ENCODE peak calls at places on chromosomes 7 and 10, in seven cellular contexts. One of them, this sample, is unnamed.

GRCh38 chr7:158381956-158382355 is 205.7 kb downstream of the PTPRN2 start:
- DNase-seq in mammary epithelial cell: no peak
- DNase-seq in nephron progenitor cell: no peak
- DNase-seq in ELR: no peak
- DNase-seq in left lobe of liver: no peak
- DNase-seq in stimulated activated naive CD8-positive, alpha-beta T cell treated with anti-CD3 and anti-CD28 coated beads, Interleukin-15, Interleukin-2, amounts not matched to agents 100 U/mL and 50 U/mL, for 24 hours: no peak
- DNase-seq in activated CD4-positive, alpha-beta T cell treated with anti-CD3 and anti-CD28 coated beads, Interleukin-2, amount 50 U/mL, for 24 hours: no peak
- DNase-seq in this sample: no peak

GRCh38 chr7:157991761-157992160 is 595.9 kb downstream of the PTPRN2 start:
- DNase-seq in ELR: no peak
- DNase-seq in left lobe of liver: no peak
- DNase-seq in activated CD4-positive, alpha-beta T cell treated with anti-CD3 and anti-CD28 coated beads, Interleukin-2, amount 50 U/mL, for 24 hours: no peak
- DNase-seq in nephron progenitor cell: no peak
- DNase-seq in mammary epithelial cell: no peak
- DNase-seq in stimulated activated naive CD8-positive, alpha-beta T cell treated with anti-CD3 and anti-CD28 coated beads, Interleukin-15, Interleukin-2, amounts not matched to agents 100 U/mL and 50 U/mL, for 24 hours: no peak
- DNase-seq in this sample: no peak

GRCh38 chr7:169165-169853 is 23.1 kb upstream of the FAM20C start:
- DNase-seq in mammary epithelial cell: no peak
- DNase-seq in nephron progenitor cell: no peak
- DNase-seq in stimulated activated naive CD8-positive, alpha-beta T cell treated with anti-CD3 and anti-CD28 coated beads, Interleukin-15, Interleukin-2, amounts not matched to agents 100 U/mL and 50 U/mL, for 24 hours: no peak
- DNase-seq in activated CD4-positive, alpha-beta T cell treated with anti-CD3 and anti-CD28 coated beads, Interleukin-2, amount 50 U/mL, for 24 hours: no peak
- DNase-seq in ELR: no peak
- DNase-seq in left lobe of liver: no peak
- DNase-seq in this sample: no peak

GRCh38 chr10:114703377-114704125 is 45.5 kb upstream of the ABLIM1 start:
- DNase-seq in stimulated activated naive CD8-positive, alpha-beta T cell treated with anti-CD3 and anti-CD28 coated beads, Interleukin-15, Interleukin-2, amounts not matched to agents 100 U/mL and 50 U/mL, for 24 hours: peak; percentile 8
- DNase-seq in mammary epithelial cell: no peak
- DNase-seq in left lobe of liver: no peak
- DNase-seq in nephron progenitor cell: peak; percentile 22
- DNase-seq in activated CD4-positive, alpha-beta T cell treated with anti-CD3 and anti-CD28 coated beads, Interleukin-2, amount 50 U/mL, for 24 hours: no peak
- DNase-seq in ELR: peak; percentile 49
- DNase-seq in this sample: no peak

GRCh38 chr7:72504057-72504456 is 91.9 kb upstream of the CALN1 start:
- DNase-seq in ELR: no peak
- DNase-seq in activated CD4-positive, alpha-beta T cell treated with anti-CD3 and anti-CD28 coated beads, Interleukin-2, amount 50 U/mL, for 24 hours: no peak
- DNase-seq in mammary epithelial cell: no peak
- DNase-seq in nephron progenitor cell: no peak
- DNase-seq in stimulated activated naive CD8-positive, alpha-beta T cell treated with anti-CD3 and anti-CD28 coated beads, Interleukin-15, Interleukin-2, amounts not matched to agents 100 U/mL and 50 U/mL, for 24 hours: no peak
- DNase-seq in left lobe of liver: no peak
- DNase-seq in this sample: no peak

GRCh38 chr10:6399241-6399701 is 180.8 kb downstream of the PRKCQ start:
- DNase-seq in activated CD4-positive, alpha-beta T cell treated with anti-CD3 and anti-CD28 coated beads, Interleukin-2, amount 50 U/mL, for 24 hours: no peak
- DNase-seq in mammary epithelial cell: no peak
- DNase-seq in ELR: peak; percentile 57
- DNase-seq in left lobe of liver: peak; percentile 55
- DNase-seq in nephron progenitor cell: no peak
- DNase-seq in stimulated activated naive CD8-positive, alpha-beta T cell treated with anti-CD3 and anti-CD28 coated beads, Interleukin-15, Interleukin-2, amounts not matched to agents 100 U/mL and 50 U/mL, for 24 hours: no peak
- DNase-seq in this sample: no peak

GRCh38 chr7:24637021-24637420 is 63.8 kb downstream of the PALS2 start:
- DNase-seq in left lobe of liver: no peak
- DNase-seq in activated CD4-positive, alpha-beta T cell treated with anti-CD3 and anti-CD28 coated beads, Interleukin-2, amount 50 U/mL, for 24 hours: no peak
- DNase-seq in stimulated activated naive CD8-positive, alpha-beta T cell treated with anti-CD3 and anti-CD28 coated beads, Interleukin-15, Interleukin-2, amounts not matched to agents 100 U/mL and 50 U/mL, for 24 hours: no peak
- DNase-seq in ELR: no peak
- DNase-seq in nephron progenitor cell: no peak
- DNase-seq in mammary epithelial cell: no peak
- DNase-seq in this sample: no peak

GRCh38 chr10:75634947-75635346 is 203.5 kb downstream of the LRMDA start:
- DNase-seq in stimulated activated naive CD8-positive, alpha-beta T cell treated with anti-CD3 and anti-CD28 coated beads, Interleukin-15, Interleukin-2, amounts not matched to agents 100 U/mL and 50 U/mL, for 24 hours: no peak
- DNase-seq in activated CD4-positive, alpha-beta T cell treated with anti-CD3 and anti-CD28 coated beads, Interleukin-2, amount 50 U/mL, for 24 hours: no peak
- DNase-seq in nephron progenitor cell: no peak
- DNase-seq in left lobe of liver: no peak
- DNase-seq in ELR: no peak
- DNase-seq in mammary epithelial cell: no peak
- DNase-seq in this sample: no peak

GRCh38 chr7:116354546-116355422 is 144.4 kb downstream of the TES start:
- DNase-seq in left lobe of liver: peak; percentile 70
- DNase-seq in ELR: peak; percentile 95
- DNase-seq in nephron progenitor cell: peak; percentile 31
- DNase-seq in mammary epithelial cell: peak; percentile 98
- DNase-seq in activated CD4-positive, alpha-beta T cell treated with anti-CD3 and anti-CD28 coated beads, Interleukin-2, amount 50 U/mL, for 24 hours: no peak
- DNase-seq in stimulated activated naive CD8-positive, alpha-beta T cell treated with anti-CD3 and anti-CD28 coated beads, Interleukin-15, Interleukin-2, amounts not matched to agents 100 U/mL and 50 U/mL, for 24 hours: no peak
- DNase-seq in this sample: peak; percentile 61

GRCh38 chr10:80487791-80488538 is 33.9 kb downstream of the TSPAN14 start:
- DNase-seq in ELR: no peak
- DNase-seq in activated CD4-positive, alpha-beta T cell treated with anti-CD3 and anti-CD28 coated beads, Interleukin-2, amount 50 U/mL, for 24 hours: no peak
- DNase-seq in mammary epithelial cell: no peak
- DNase-seq in stimulated activated naive CD8-positive, alpha-beta T cell treated with anti-CD3 and anti-CD28 coated beads, Interleukin-15, Interleukin-2, amounts not matched to agents 100 U/mL and 50 U/mL, for 24 hours: peak; percentile 65
- DNase-seq in left lobe of liver: no peak
- DNase-seq in nephron progenitor cell: no peak
- DNase-seq in this sample: no peak

GRCh38 chr10:64430690-64431323 is 909.6 kb downstream of the REEP3 start:
- DNase-seq in activated CD4-positive, alpha-beta T cell treated with anti-CD3 and anti-CD28 coated beads, Interleukin-2, amount 50 U/mL, for 24 hours: no peak
- DNase-seq in left lobe of liver: no peak
- DNase-seq in ELR: no peak
- DNase-seq in nephron progenitor cell: peak; percentile 39
- DNase-seq in stimulated activated naive CD8-positive, alpha-beta T cell treated with anti-CD3 and anti-CD28 coated beads, Interleukin-15, Interleukin-2, amounts not matched to agents 100 U/mL and 50 U/mL, for 24 hours: peak; percentile 2
- DNase-seq in mammary epithelial cell: no peak
- DNase-seq in this sample: no peak

GRCh38 chr7:20787658-20788057 is 972 bp upstream of the SP8 start:
- DNase-seq in nephron progenitor cell: no peak
- DNase-seq in ELR: no peak
- DNase-seq in left lobe of liver: no peak
- DNase-seq in mammary epithelial cell: no peak
- DNase-seq in stimulated activated naive CD8-positive, alpha-beta T cell treated with anti-CD3 and anti-CD28 coated beads, Interleukin-15, Interleukin-2, amounts not matched to agents 100 U/mL and 50 U/mL, for 24 hours: no peak
- DNase-seq in activated CD4-positive, alpha-beta T cell treated with anti-CD3 and anti-CD28 coated beads, Interleukin-2, amount 50 U/mL, for 24 hours: no peak
- DNase-seq in this sample: no peak

GRCh38 chr7:132437730-132438129 is 138.5 kb downstream of the PLXNA4 start:
- DNase-seq in ELR: no peak
- DNase-seq in activated CD4-positive, alpha-beta T cell treated with anti-CD3 and anti-CD28 coated beads, Interleukin-2, amount 50 U/mL, for 24 hours: no peak
- DNase-seq in nephron progenitor cell: no peak
- DNase-seq in mammary epithelial cell: no peak
- DNase-seq in left lobe of liver: no peak
- DNase-seq in stimulated activated naive CD8-positive, alpha-beta T cell treated with anti-CD3 and anti-CD28 coated beads, Interleukin-15, Interleukin-2, amounts not matched to agents 100 U/mL and 50 U/mL, for 24 hours: peak; percentile 31
- DNase-seq in this sample: no peak